ENCODE peak calls at places on chromosome 19, in nine cellular contexts. O is CD4-positive, alpha-beta T cell; U is HEK293T; X is testis; W is NCI-H2029; C is EH; A is stimulated activated CD4-positive, alpha-beta T cell treated with anti-CD3 and anti-CD28 coated beads, Interleukin-2, amount 100 ng/mL, for 24 hours; Z is ureter; D is IMR-90. Q is an unnamed sample.
A peak's percentile ranks its signal among the peaks of the same experiment; 100 is the strongest.

GRCh38 chr19:39336483-39336882 is 640 bp upstream of the GMFG start:
- DNase-seq in D (no peak), A (no peak), Z (no peak), X (no peak), U (no peak), C (no peak), W (no peak), O (no peak), Q (no peak)

GRCh38 chr19:31294189-31294588 is 55.0 kb downstream of the TSHZ3 start:
- DNase-seq in X (no peak), A (no peak), C (no peak), D (no peak), Z (no peak), U (no peak), W (no peak), O (no peak), Q (no peak)

GRCh38 chr19:2567580-2567979 is 91.7 kb downstream of the GADD45B start:
- DNase-seq in X (peak; percentile 57), U (no peak), A (no peak), Z (no peak), W (no peak), D (no peak), O (no peak), C (no peak), Q (peak; percentile 67)

GRCh38 chr19:33456845-33457220 is 64.8 kb downstream of the PEPD start:
- DNase-seq in X (no peak), A (no peak), Z (no peak), O (no peak), C (no peak), U (no peak), D (no peak), W (no peak), Q (no peak)

GRCh38 chr19:15871570-15871969 is 26.3 kb downstream of the CYP4F2 start:
- DNase-seq in O (no peak), W (peak; percentile 48), U (no peak), D (no peak), C (no peak), Z (no peak), X (no peak), A (no peak), Q (peak; percentile 55)

GRCh38 chr19:34316741-34317241 is 48.2 kb upstream of the GPI start:
- DNase-seq in W (no peak), O (no peak), Z (no peak), X (no peak), A (no peak), D (peak; percentile 66), C (peak; percentile 63), U (no peak), Q (peak; percentile 53)

GRCh38 chr19:11201791-11202190 is 4.4 kb upstream of the KANK2 start:
- DNase-seq in D (no peak), C (no peak), W (no peak), U (no peak), O (no peak), A (no peak), X (no peak), Z (no peak), Q (no peak)

GRCh38 chr19:51593138-51593890 is 22.2 kb downstream of the ZNF175 start:
- DNase-seq in W (no peak), O (no peak), Z (no peak), C (no peak), X (no peak), A (no peak), D (no peak), U (no peak), Q (peak; percentile 62)

GRCh38 chr19:5298502-5298901 is 42.1 kb downstream of the PTPRS start:
- DNase-seq in A (no peak), X (no peak), O (no peak), C (no peak), Z (peak; percentile 84), W (no peak), U (no peak), D (no peak), Q (no peak)

Q was measured in Peyer's patch.